ENCODE peak calls at places on chromosomes 12 and 14, in six cellular contexts. Z is ovary, S is K562, E is cardiac muscle cell, O is heart left ventricle, Y is lower lobe of right lung. D is an unnamed sample.
A peak's percentile ranks its signal among the peaks of the same experiment; 100 is the strongest.

GRCh38 chr14:54654600-54654999 is 87.7 kb downstream of the SAMD4A start:
- DNase-seq in Z (no peak), S (no peak), E (no peak), O (no peak), Y (no peak), D (no peak)

GRCh38 chr12:68001486-68002466 is 12.5 kb downstream of the IFNG-AS1 start:
- DNase-seq in Z (no peak), S (peak; percentile 10), E (peak; percentile 28), O (no peak), Y (no peak), D (no peak)

GRCh38 chr12:43099691-43100163 is 452.3 kb downstream of the ADAMTS20 start:
- DNase-seq in Z (no peak), S (no peak), E (no peak), O (no peak), Y (no peak), D (no peak)

GRCh38 chr12:46790066-46790465 is 35.7 kb downstream of the SLC38A4 start:
- DNase-seq in Z (no peak), S (no peak), E (no peak), O (no peak), Y (no peak), D (no peak)

GRCh38 chr12:6722863-6723262 is 983 bp upstream of the COPS7A start:
- DNase-seq in Z (no peak), S (peak; percentile 37), E (no peak), O (no peak), Y (no peak), D (no peak)

GRCh38 chr12:102702447-102703114 is 214.5 kb downstream of the PAH start:
- DNase-seq in Z (peak; percentile 34), S (peak; percentile 70), E (peak; percentile 79), O (peak; percentile 15), Y (no peak), D (no peak)

GRCh38 chr14:76551116-76551515 is 175.2 kb downstream of the ESRRB start:
- DNase-seq in Z (no peak), S (no peak), E (no peak), O (no peak), Y (no peak), D (no peak)

GRCh38 chr12:121301876-121302275 is 5.4 kb upstream of the CAMKK2 start:
- DNase-seq in Z (no peak), S (no peak), E (no peak), O (no peak), Y (no peak), D (no peak)

GRCh38 chr14:51828017-51828797 is 32.2 kb upstream of the GNG2 start:
- DNase-seq in Z (no peak), S (no peak), E (peak; percentile 34), O (no peak), Y (peak; percentile 51), D (peak; percentile 53)

GRCh38 chr14:52917732-52918131 is 33.1 kb downstream of the FERMT2 start:
- DNase-seq in Z (no peak), S (no peak), E (no peak), O (no peak), Y (no peak), D (no peak)

GRCh38 chr12:19783547-19784444 is 344.5 kb downstream of the AEBP2 start:
- DNase-seq in Z (no peak), S (no peak), E (no peak), O (no peak), Y (no peak), D (no peak)

GRCh38 chr12:103373088-103373523 is 122.7 kb downstream of the C12orf42 start:
- DNase-seq in Z (no peak), S (no peak), E (no peak), O (no peak), Y (peak; percentile 49), D (no peak)

GRCh38 chr12:26630546-26631027 is 202.4 kb downstream of the ITPR2 start:
- DNase-seq in Z (peak; percentile 42), S (no peak), E (peak; percentile 64), O (no peak), Y (no peak), D (no peak)

GRCh38 chr12:52119398-52120254 is 40.1 kb downstream of the SMIM41 start:
- DNase-seq in Z (no peak), S (peak; percentile 82), E (peak; percentile 29), O (no peak), Y (no peak), D (peak; percentile 15)

GRCh38 chr14:65336191-65336591 is 76.3 kb upstream of the FUT8 start:
- DNase-seq in Z (no peak), S (no peak), E (peak; percentile 64), O (no peak), Y (no peak), D (no peak)

GRCh38 chr14:95535226-95536021 is 574 bp downstream of the GLRX5 start:
- DNase-seq in Z (no peak), S (peak; percentile 51), E (no peak), O (no peak), Y (no peak), D (no peak)

GRCh38 chr14:104166698-104167097 is 28.3 kb downstream of the KIF26A start:
- DNase-seq in Z (no peak), S (no peak), E (no peak), O (no peak), Y (no peak), D (no peak)

GRCh38 chr14:104970231-104971068 is 7.7 kb downstream of the AHNAK2 start:
- DNase-seq in Z (peak; percentile 37), S (peak; percentile 37), E (peak; percentile 77), O (peak; percentile 65), Y (peak; percentile 63), D (no peak)

GRCh38 chr12:52305921-52306705 is 14.8 kb upstream of the KRT81 start:
- DNase-seq in Z (no peak), S (no peak), E (no peak), O (no peak), Y (no peak), D (no peak)

GRCh38 chr14:34872822-34873590 is 2.2 kb downstream of the BAZ1A start:
- DNase-seq in Z (peak; percentile 44), S (no peak), E (peak; percentile 59), O (no peak), Y (no peak), D (no peak)

GRCh38 chr14:96363751-96364336 is 518 bp downstream of the GSKIP start:
- DNase-seq in Z (peak; percentile 27), S (peak; percentile 12), E (peak; percentile 69), O (peak; percentile 23), Y (peak; percentile 63), D (no peak)

GRCh38 chr14:92787554-92787953 is 6.6 kb upstream of the GOLGA5 start:
- DNase-seq in Z (no peak), S (no peak), E (no peak), O (no peak), Y (no peak), D (no peak)

GRCh38 chr12:114369088-114369487 is 36.9 kb downstream of the TBX5 start:
- DNase-seq in Z (no peak), S (no peak), E (peak; percentile 26), O (no peak), Y (no peak), D (no peak)

DNA sequence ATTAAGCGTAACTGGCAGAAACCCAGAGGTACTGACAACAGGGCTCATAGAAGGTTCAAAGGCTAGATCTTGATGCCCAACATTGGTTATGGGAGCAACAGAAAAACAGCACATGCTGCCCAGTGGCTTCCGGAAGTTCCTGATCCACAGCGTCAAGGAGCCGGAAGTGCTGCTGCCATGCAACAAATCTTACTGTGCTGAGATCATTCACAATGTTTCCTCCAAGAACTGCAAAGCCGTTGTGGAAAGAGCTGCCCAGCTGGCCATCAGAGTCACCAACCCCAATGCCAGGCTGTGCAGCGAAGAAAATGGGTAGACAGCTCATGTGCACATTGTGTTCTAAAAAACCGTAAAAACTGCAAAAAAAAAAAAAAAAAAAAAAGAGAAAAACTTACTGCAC is 192.3 kb downstream of the MON2 start:
- DNase-seq in Z (no peak), S (no peak), E (no peak), O (no peak), Y (no peak), D (no peak)
- H3K9me3 ChIP-seq in Z (no peaks in the 10 kb centered on the region), S (no peaks in the 10 kb centered on the region), E (no peaks in the 10 kb centered on the region), O (no peaks in the 10 kb centered on the region), Y (no peaks in the 10 kb centered on the region), D (no peaks in the 10 kb centered on the region)

GRCh38 chr12:132270516-132270915 is 58.9 kb downstream of the GALNT9 start:
- DNase-seq in Z (no peak), S (no peak), E (no peak), O (no peak), Y (no peak), D (no peak)

GRCh38 chr12:132271755-132272092 is 57.7 kb downstream of the GALNT9 start:
- DNase-seq in Z (no peak), S (no peak), E (no peak), O (no peak), Y (no peak), D (no peak)

GRCh38 chr12:132273992-132274334 is 55.4 kb downstream of the GALNT9 start:
- DNase-seq in Z (peak; percentile 6), S (no peak), E (no peak), O (no peak), Y (peak; percentile 40), D (no peak)

GRCh38 chr12:132270969-132271754 is 58.2 kb downstream of the GALNT9 start:
- DNase-seq in Z (no peak), S (no peak), E (no peak), O (no peak), Y (no peak), D (no peak)

GRCh38 chr12:132272706-132273105 is 56.7 kb downstream of the GALNT9 start:
- DNase-seq in Z (no peak), S (no peak), E (no peak), O (no peak), Y (no peak), D (no peak)
- H3K9me3 ChIP-seq in Z (no peaks in the 10 kb centered on the region), S (no peaks in the 10 kb centered on the region), E (no peaks in the 10 kb centered on the region), O (no peaks in the 10 kb centered on the region), Y (no peaks in the 10 kb centered on the region), D (no peaks in the 10 kb centered on the region)

GRCh38 chr14:97539389-97539786 is 742.2 kb downstream of the VRK1 start:
- DNase-seq in Z (no peak), S (no peak), E (no peak), O (no peak), Y (no peak), D (no peak)

GRCh38 chr14:97538749-97539388 is 741.7 kb downstream of the VRK1 start:
- DNase-seq in Z (no peak), S (no peak), E (no peak), O (no peak), Y (no peak), D (no peak)

GRCh38 chr14:97544581-97544980 is 747.4 kb downstream of the VRK1 start:
- DNase-seq in Z (no peak), S (no peak), E (no peak), O (no peak), Y (no peak), D (no peak)

GRCh38 chr14:97536421-97536820 is 739.2 kb downstream of the VRK1 start:
- DNase-seq in Z (no peak), S (no peak), E (no peak), O (no peak), Y (no peak), D (no peak)

DNA sequence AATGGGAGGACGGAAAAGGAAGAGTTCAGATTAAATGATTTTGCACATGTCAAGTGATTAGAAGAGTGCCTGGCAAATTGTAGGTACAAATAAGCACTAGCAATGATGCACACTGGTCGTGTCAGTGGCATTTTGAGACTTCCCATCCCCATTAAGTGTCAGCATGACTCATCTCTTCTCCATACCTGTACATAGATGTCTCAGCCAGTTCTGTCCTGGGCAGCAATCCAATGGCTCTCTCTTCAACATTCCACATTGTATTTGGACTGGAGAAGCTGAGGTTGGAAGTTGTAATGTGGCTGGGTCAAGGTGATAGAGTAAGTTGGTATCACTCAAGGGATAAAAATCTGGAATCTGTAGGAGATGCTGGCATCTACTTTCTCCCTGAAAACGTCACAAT is 742.7 kb downstream of the VRK1 start:
- DNase-seq in Z (no peak), S (no peak), E (no peak), O (no peak), Y (no peak), D (no peak)
- H3K9me3 ChIP-seq in Z (no peaks in the 10 kb centered on the region), S (no peaks in the 10 kb centered on the region), E (no peaks in the 10 kb centered on the region), O (no peaks in the 10 kb centered on the region), Y (no peaks in the 10 kb centered on the region), D (no peaks in the 10 kb centered on the region)

GRCh38 chr12:9758119-9758518 is 2.6 kb downstream of the CD69 start:
- DNase-seq in Z (no peak), S (no peak), E (no peak), O (no peak), Y (no peak), D (no peak)
- H3K9me3 ChIP-seq in Z (no peaks in the 10 kb centered on the region), S (peaks cover 6% of the 10 kb centered on the region), E (no peaks in the 10 kb centered on the region), O (no peaks in the 10 kb centered on the region), Y (no peaks in the 10 kb centered on the region), D (no peaks in the 10 kb centered on the region)

D was measured in T-helper 17 cell.